ENCODE peak calls at places on chromosomes 7 and 10, in ten cellular contexts. Z is tibial artery, W is cardiac muscle cell, I is right lobe of liver, Q is foreskin keratinocyte, X is MCF 10A, V is B cell, B is neural crest cell, R is tibial nerve, E is GM10248. C is an unnamed sample.

GRCh38 chr7:2143981-2144595 is 88.7 kb downstream of the MAD1L1 start:
- DNase-seq in Z (no peak), W (no peak), I (no peak), Q (no peak), X (no peak), V (no peak), B (no peak), R (no peak), E (no peak), C (no peak)

GRCh38 chr10:103742779-103743178 is 112.6 kb downstream of the SH3PXD2A start:
- DNase-seq in Z (no peak), W (peak), I (no peak), Q (no peak), X (no peak), V (no peak), B (no peak), R (no peak), E (no peak), C (no peak)

GRCh38 chr10:128314691-128315090 is 188.5 kb upstream of the MKI67 start:
- DNase-seq in Z (no peak), W (no peak), I (no peak), Q (no peak), X (no peak), V (no peak), B (no peak), R (no peak), E (no peak), C (no peak)

GRCh38 chr7:158084555-158084954 is 503.1 kb downstream of the PTPRN2 start:
- DNase-seq in Z (no peak), W (no peak), I (no peak), Q (no peak), X (no peak), V (no peak), B (no peak), R (no peak), E (no peak), C (no peak)

GRCh38 chr10:43137701-43137970 is 609 bp upstream of the CSGALNACT2 start:
- DNase-seq in Z (peak), W (peak), I (peak), Q (no peak), X (peak), V (peak), B (peak), R (no peak), E (no peak), C (no peak)

GRCh38 chr7:81317741-81318140 is 398.9 kb upstream of the SEMA3C start:
- DNase-seq in Z (no peak), W (no peak), I (no peak), Q (no peak), X (no peak), V (no peak), B (no peak), R (no peak), E (no peak), C (no peak)

GRCh38 chr7:4815609-4816418 is 40.4 kb downstream of the AP5Z1 start:
- DNase-seq in Z (no peak), W (no peak), I (no peak), Q (no peak), X (no peak), V (no peak), B (no peak), R (no peak), E (no peak), C (no peak)

GRCh38 chr10:74027702-74028101 is 29.8 kb downstream of the VCL start:
- DNase-seq in Z (no peak), W (no peak), I (no peak), Q (no peak), X (no peak), V (no peak), B (no peak), R (no peak), E (no peak), C (no peak)

GRCh38 chr7:69599879-69600764 is 1.8 kb downstream of the AUTS2 start:
- DNase-seq in Z (no peak), W (peak), I (no peak), Q (no peak), X (no peak), V (no peak), B (no peak), R (peak), E (peak), C (no peak)

GRCh38 chr7:40826419-40827216 is 691.8 kb downstream of the SUGCT start:
- DNase-seq in Z (no peak), W (no peak), I (no peak), Q (no peak), X (no peak), V (no peak), B (peak), R (no peak), E (no peak), C (no peak)

GRCh38 chr10:5546891-5547683 is 22.3 kb downstream of the CALML3 start:
- DNase-seq in Z (peak), W (no peak), I (peak), Q (no peak), X (peak), V (no peak), B (no peak), R (no peak), E (no peak), C (peak)

GRCh38 chr10:12350167-12350872 is 973 bp downstream of the CAMK1D start:
- DNase-seq in Z (peak), W (peak), I (peak), Q (peak), X (no peak), V (peak), B (peak), R (no peak), E (peak), C (peak)

GRCh38 chr10:12348341-12348869 is 942 bp upstream of the CAMK1D start:
- DNase-seq in Z (no peak), W (no peak), I (peak), Q (no peak), X (no peak), V (no peak), B (no peak), R (no peak), E (no peak), C (no peak)

GRCh38 chr10:12349628-12350166 is 350 bp downstream of the CAMK1D start:
- DNase-seq in Z (no peak), W (no peak), I (no peak), Q (no peak), X (no peak), V (no peak), B (no peak), R (no peak), E (no peak), C (no peak)

GRCh38 chr10:12350925-12351324 is 1.6 kb downstream of the CAMK1D start:
- DNase-seq in Z (no peak), W (no peak), I (no peak), Q (no peak), X (no peak), V (no peak), B (no peak), R (no peak), E (no peak), C (no peak)

GRCh38 chr10:12348870-12349627 is at the start of gene CAMK1D:
- DNase-seq in Z (peak), W (peak), I (peak), Q (no peak), X (peak), V (peak), B (peak), R (peak), E (peak), C (peak)
- TF ChIP-seq CTCF in Z (peak), W (no peak), I (peak), Q (peak), X (peak), V (peak), B (peak), R (peak), E (peak), C (peak)

GRCh38 chr7:102452451-102452850 is 12.2 kb downstream of the ALKBH4 start:
- DNase-seq in Z (no peak), W (no peak), I (no peak), Q (no peak), X (no peak), V (no peak), B (no peak), R (no peak), E (no peak), C (no peak)

GRCh38 chr7:102447311-102447710 is 13.9 kb downstream of the ORAI2 start:
- DNase-seq in Z (no peak), W (no peak), I (no peak), Q (no peak), X (no peak), V (no peak), B (no peak), R (no peak), E (no peak), C (no peak)

GRCh38 chr7:102451371-102452054 is 13.2 kb downstream of the ALKBH4 start:
- DNase-seq in Z (no peak), W (no peak), I (no peak), Q (peak), X (peak), V (no peak), B (peak), R (no peak), E (no peak), C (peak)

GRCh38 chr7:102449136-102449535 is 15.5 kb downstream of the ALKBH4 start:
- DNase-seq in Z (no peak), W (no peak), I (no peak), Q (no peak), X (no peak), V (no peak), B (no peak), R (no peak), E (no peak), C (no peak)

DNA sequence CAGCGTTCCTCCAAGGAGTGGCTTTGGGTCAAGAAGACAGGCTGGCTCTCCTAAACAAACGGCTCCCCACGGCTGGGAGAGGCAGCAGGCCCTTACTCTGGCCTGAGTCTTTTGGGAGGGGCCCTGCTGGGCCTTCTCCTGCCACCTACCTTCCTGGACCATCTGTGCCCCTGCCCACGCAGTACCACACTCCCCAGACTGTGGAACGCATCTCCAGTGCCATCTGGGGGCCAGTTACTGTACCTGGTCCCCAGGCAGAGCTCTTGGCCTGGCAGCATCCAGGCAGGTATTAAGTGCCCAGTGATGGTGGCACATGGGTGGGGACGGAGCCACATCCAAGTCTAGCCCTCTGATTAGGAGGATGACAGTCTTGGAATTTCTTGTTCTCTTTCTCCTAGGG is 14.4 kb downstream of the ALKBH4 start:
- DNase-seq in Z (no peak), W (no peak), I (no peak), Q (no peak), X (peak), V (peak), B (no peak), R (no peak), E (no peak), C (no peak)
- TF ChIP-seq CTCF in Z (no peak), W (peak), I (no peak), Q (peak), X (no peak), V (peak), B (no peak), R (no peak), E (peak), C (no peak)

DNA sequence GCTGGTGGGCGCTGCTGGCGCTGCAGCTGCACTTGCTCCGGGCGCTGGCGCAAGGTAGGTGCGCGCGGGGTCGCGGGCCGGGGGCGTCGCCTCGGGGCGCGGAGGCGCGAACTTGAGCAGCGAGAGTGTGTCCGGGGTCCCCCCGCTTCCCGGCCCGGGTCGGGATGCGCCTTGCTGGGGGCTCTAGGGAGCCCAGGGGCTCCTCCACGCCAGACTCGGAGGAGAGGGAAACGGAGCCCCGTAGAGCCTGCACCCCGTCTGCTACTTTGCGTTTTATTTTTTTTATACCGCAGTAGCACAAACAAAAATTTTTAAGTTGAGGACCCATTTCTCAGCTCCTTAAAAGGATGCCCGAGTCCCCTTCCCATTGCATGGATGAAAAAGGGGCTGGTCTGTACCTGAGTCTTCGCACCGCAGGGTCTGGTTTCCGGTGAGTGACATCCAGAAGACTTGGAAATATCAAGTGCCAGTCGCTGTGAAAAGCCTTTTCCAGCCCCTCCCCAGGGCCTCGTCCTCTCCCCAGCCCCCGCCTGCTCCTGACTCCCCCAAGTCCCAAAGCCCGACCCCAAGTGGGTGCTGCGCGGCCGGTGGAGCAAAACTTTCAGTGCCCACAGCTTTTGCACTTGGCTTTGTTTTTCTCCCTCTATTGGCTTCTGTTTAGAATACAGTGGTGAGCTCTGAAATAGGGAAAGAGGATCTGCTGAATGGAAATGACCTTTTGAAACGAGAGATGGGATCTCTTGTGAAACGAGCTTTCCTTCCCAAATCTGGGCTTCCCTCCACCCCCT is 973 bp downstream of the SDK1 start:
- DNase-seq in Z (peak), W (peak), I (peak), Q (no peak), X (no peak), V (no peak), B (peak), R (no peak), E (no peak), C (peak)
- TF ChIP-seq CTCF in Z (peak), W (peak), I (no peak), Q (no peak), X (no peak), V (no peak), B (peak), R (peak), E (no peak), C (peak)

GRCh38 chr10:99906470-99906869 is 103.3 kb downstream of the DNMBP start:
- DNase-seq in Z (no peak), W (peak), I (no peak), Q (peak), X (peak), V (no peak), B (no peak), R (peak), E (no peak), C (peak)
- TF ChIP-seq CTCF in Z (no peak), W (peak), I (no peak), Q (peak), X (peak), V (no peak), B (no peak), R (no peak), E (no peak), C (peak)

DNA sequence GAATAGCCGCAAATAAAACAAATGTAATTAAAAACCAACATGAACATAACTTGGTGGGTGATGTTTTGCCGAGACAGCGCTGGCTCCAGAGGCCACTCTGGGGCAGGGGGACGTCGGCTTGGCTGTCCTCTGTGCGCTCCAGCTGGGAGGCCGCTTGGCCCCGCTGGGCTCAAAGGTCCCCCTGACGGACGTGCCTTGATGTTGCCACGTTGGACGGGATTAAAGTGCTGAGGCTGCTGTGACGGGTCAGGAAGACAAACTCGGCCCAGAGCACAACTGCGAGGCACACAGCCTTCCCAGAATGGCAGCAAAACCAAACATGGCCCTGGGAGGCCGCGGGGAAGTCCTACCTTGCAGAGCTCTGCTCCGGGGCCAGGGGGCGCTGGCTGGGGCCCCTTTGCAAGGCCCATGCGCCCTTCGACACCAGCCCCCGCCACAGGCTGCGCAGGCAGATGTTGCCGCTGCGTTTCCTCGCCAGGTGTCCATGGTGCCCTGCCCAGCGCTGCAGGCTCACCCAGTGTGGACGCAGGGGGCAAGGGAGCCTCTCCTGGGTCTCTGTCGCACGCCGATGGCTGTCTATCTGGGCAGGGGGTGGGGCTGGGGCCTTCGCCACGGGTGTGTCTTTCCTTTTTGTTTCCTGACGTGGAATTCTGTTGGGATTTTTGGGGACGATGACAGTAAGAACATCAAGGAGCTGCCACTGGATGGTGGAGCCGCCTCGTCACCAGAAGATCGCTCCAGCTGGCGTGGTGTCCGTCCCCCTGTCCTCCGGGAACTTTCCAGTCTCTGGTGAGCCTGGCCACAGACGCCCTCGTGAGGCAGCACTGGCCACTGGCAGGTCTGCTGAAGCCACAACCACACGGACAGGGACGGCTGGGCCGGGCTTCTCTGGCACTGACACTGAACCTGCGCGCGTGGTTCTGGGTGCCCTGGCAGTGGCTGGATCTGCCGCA is 99.6 kb upstream of the DIP2C start:
- DNase-seq in Z (peak), W (no peak), I (peak), Q (peak), X (no peak), V (no peak), B (peak), R (peak), E (no peak), C (peak)
- TF ChIP-seq CTCF in Z (peak), W (no peak), I (peak), Q (peak), X (no peak), V (peak), B (peak), R (peak), E (peak), C (peak)

C was measured in RWPE1.